ENCODE peak calls at places on chromosomes 1 and 21, in six cellular contexts. C is fibroblast of lung, E is tibial nerve, H is GM12878, Q is aorta, J is cardiac muscle cell. A is an unnamed sample.
A peak's percentile ranks its signal among the peaks of the same experiment; 100 is the strongest.

GRCh38 chr1:232766224-232766890 is 38.9 kb upstream of the MAP10 start:
- DNase-seq in J (no peak), H (no peak), C (peak; percentile 20), E (no peak), Q (no peak), A (no peak)

GRCh38 chr1:113870778-113871177 is 734 bp downstream of the PTPN22 start:
- DNase-seq in J (no peak), Q (no peak), H (no peak), C (no peak), E (no peak), A (no peak)

GRCh38 chr1:63693956-63694607 is 79.7 kb upstream of the ROR1 start:
- DNase-seq in C (peak; percentile 70), E (no peak), J (no peak), H (no peak), Q (no peak), A (no peak)

GRCh38 chr21:33023574-33024277 is 2.0 kb upstream of the OLIG2 start:
- DNase-seq in H (no peak), C (no peak), Q (no peak), J (no peak), E (no peak), A (no peak)

GRCh38 chr1:173190101-173190895 is 16.8 kb downstream of the TNFSF4 start:
- DNase-seq in H (peak; percentile 63), Q (peak; percentile 89), J (peak; percentile 69), C (peak; percentile 86), E (peak; percentile 60), A (no peak)

GRCh38 chr1:43285269-43285986 is at the start of gene C1orf210:
- DNase-seq in E (no peak), H (no peak), C (no peak), Q (peak; percentile 38), J (no peak), A (no peak)

GRCh38 chr1:214720561-214720960 is 117.6 kb downstream of the CENPF start:
- DNase-seq in C (no peak), J (no peak), Q (no peak), E (no peak), H (no peak), A (no peak)

GRCh38 chr1:108670131-108670773 is 9.4 kb upstream of the HENMT1 start:
- DNase-seq in C (no peak), J (no peak), Q (no peak), H (no peak), E (no peak), A (no peak)

GRCh38 chr1:111221633-111222286 is 5.8 kb upstream of the CHI3L2 start:
- DNase-seq in C (peak; percentile 14), H (peak; percentile 100), Q (no peak), E (no peak), J (no peak), A (no peak)

GRCh38 chr1:211697356-211697755 is 21.9 kb upstream of the NEK2 start:
- DNase-seq in J (no peak), Q (no peak), E (no peak), C (no peak), H (peak; percentile 79), A (no peak)

GRCh38 chr1:19435851-19436465 is 49.4 kb downstream of the CAPZB start:
- DNase-seq in C (no peak), Q (no peak), H (no peak), E (no peak), J (no peak), A (no peak)

GRCh38 chr1:55481634-55482033 is 266.5 kb upstream of the USP24 start:
- DNase-seq in Q (no peak), C (no peak), J (no peak), E (no peak), H (no peak), A (no peak)

GRCh38 chr21:42239973-42240372 is 21.0 kb downstream of the ABCG1 start:
- DNase-seq in J (no peak), C (no peak), Q (peak; percentile 38), H (no peak), E (no peak), A (no peak)

GRCh38 chr1:201221201-201221846 is 30.7 kb downstream of the IGFN1 start:
- DNase-seq in J (no peak), Q (no peak), H (no peak), E (no peak), C (no peak), A (no peak)

GRCh38 chr1:156063997-156064285 is 3.0 kb downstream of the RAB25 start:
- DNase-seq in Q (no peak), J (no peak), C (peak; percentile 65), H (no peak), E (no peak), A (no peak)

GRCh38 chr1:228299901-228300300 is 92.1 kb downstream of the OBSCN start:
- DNase-seq in C (no peak), E (no peak), Q (peak; percentile 29), H (no peak), J (no peak), A (no peak)

GRCh38 chr1:94324168-94324544 is 86.8 kb upstream of the ARHGAP29 start:
- DNase-seq in Q (no peak), E (no peak), C (no peak), J (no peak), H (no peak), A (no peak)

GRCh38 chr1:2154022-2154421 is 40.5 kb downstream of the FAAP20 start:
- DNase-seq in H (no peak), Q (no peak), J (no peak), E (no peak), C (no peak), A (no peak)

GRCh38 chr1:162632234-162632666 is at the start of gene DDR2:
- DNase-seq in J (no peak), Q (peak; percentile 84), C (peak; percentile 99), H (no peak), E (peak; percentile 75), A (no peak)

GRCh38 chr1:229190057-229190590 is 80.8 kb upstream of the RAB4A start:
- DNase-seq in E (no peak), J (no peak), Q (no peak), C (no peak), H (no peak), A (no peak)

GRCh38 chr1:180288894-180289293 is 58.8 kb downstream of the LHX4 start:
- DNase-seq in C (no peak), J (no peak), H (no peak), E (no peak), Q (no peak), A (no peak)

GRCh38 chr1:226308166-226308722 is 720 bp downstream of the LIN9 start:
- DNase-seq in C (no peak), H (no peak), E (no peak), J (no peak), Q (no peak), A (no peak)

GRCh38 chr1:10104844-10105243 is 72.1 kb downstream of the UBE4B start:
- DNase-seq in J (no peak), H (no peak), C (no peak), E (no peak), Q (no peak), A (no peak)
- H3K27ac ChIP-seq in J (no peak overlapping the region), H (no peak overlapping the region), C (no peak overlapping the region), E (no peak overlapping the region), Q (no peak overlapping the region), A (no peak overlapping the region)

GRCh38 chr1:81590171-81590570 is 210.6 kb upstream of the ADGRL2 start:
- DNase-seq in E (no peak), C (peak; percentile 33), Q (no peak), J (no peak), H (no peak), A (no peak)

GRCh38 chr1:81588149-81588548 is 212.6 kb upstream of the ADGRL2 start:
- DNase-seq in H (no peak), C (no peak), Q (no peak), J (no peak), E (no peak), A (no peak)

GRCh38 chr1:81596341-81596740 is 204.4 kb upstream of the ADGRL2 start:
- DNase-seq in E (no peak), Q (no peak), J (no peak), C (no peak), H (no peak), A (no peak)

GRCh38 chr1:81594211-81594610 is 206.5 kb upstream of the ADGRL2 start:
- DNase-seq in E (no peak), H (no peak), J (no peak), C (no peak), Q (no peak), A (no peak)

GRCh38 chr1:81592263-81592662 is 208.5 kb upstream of the ADGRL2 start:
- DNase-seq in H (no peak), C (peak; percentile 48), E (no peak), J (no peak), Q (no peak), A (no peak)
- H3K27ac ChIP-seq in H (no peak overlapping the region), C (no peak overlapping the region), E (no peak overlapping the region), J (no peak overlapping the region), Q (no peak overlapping the region), A (no peak overlapping the region)

GRCh38 chr21:31553926-31554325 is 105.6 kb upstream of the SOD1 start:
- DNase-seq in Q (no peak), C (no peak), H (no peak), E (no peak), J (no peak), A (no peak)

GRCh38 chr21:31555741-31556191 is 103.7 kb upstream of the SOD1 start:
- DNase-seq in H (no peak), J (no peak), E (no peak), Q (no peak), C (no peak), A (no peak)

GRCh38 chr21:31552826-31553225 is 106.7 kb upstream of the SOD1 start:
- DNase-seq in E (no peak), Q (no peak), J (no peak), H (no peak), C (no peak), A (no peak)

GRCh38 chr21:31553461-31553860 is 106.0 kb upstream of the SOD1 start:
- DNase-seq in H (no peak), J (no peak), C (no peak), Q (no peak), E (no peak), A (no peak)

DNA sequence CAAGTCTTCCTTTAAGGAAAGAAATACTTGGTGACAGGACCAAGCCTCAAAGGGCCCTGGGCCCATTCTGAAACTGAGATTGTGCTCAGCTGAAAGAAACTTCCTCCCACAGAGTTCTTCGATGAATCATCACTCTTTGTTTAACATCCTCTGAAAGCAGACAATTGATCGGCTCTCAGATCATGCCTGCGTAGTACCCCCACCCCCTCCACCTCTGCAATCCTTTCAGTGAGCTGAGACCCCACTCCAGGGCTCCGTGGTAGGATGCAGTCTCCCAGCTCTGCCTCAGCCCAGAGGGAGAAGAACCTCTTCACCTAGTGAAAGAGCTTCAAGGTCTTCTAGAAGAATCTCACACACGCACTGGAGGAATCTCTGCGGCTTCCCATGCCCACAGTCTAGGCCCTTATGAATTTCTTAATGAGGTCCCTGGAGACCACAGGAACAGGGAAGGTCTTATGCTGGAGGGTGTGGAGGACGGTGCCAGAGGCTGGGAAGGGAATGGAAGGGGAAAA is 104.9 kb upstream of the SOD1 start:
- DNase-seq in Q (no peak), H (peak; percentile 46), E (no peak), C (no peak), J (no peak), A (no peak)
- H3K27ac ChIP-seq in Q (no peak overlapping the region), H (no peak overlapping the region), E (peak overlapping the region; percentile 18), C (no peak overlapping the region), J (no peak overlapping the region), A (no peak overlapping the region)

DNA sequence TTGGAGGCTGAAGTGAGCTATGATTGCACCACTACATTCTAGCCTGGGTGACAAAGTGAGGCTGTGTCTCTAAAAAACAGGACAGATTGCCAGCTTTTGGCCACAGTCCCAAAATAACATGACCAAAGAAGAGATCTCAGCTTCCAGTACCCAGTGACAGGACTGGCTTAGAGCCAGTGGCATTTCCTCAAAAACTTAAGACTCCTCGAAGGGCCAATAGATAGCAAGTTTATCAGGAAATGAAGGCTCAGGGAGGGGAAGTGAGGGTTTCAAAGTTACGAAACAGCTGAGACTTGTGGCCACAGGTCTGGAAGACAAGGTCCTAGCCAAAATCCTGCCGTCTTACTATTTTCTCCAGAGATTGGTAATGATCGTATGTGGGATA is 6.3 kb upstream of the TMEM39B start:
- DNase-seq in Q (peak; percentile 88), J (no peak), C (peak; percentile 77), E (peak; percentile 43), H (no peak), A (no peak)
- H3K27ac ChIP-seq in Q (no peak overlapping the region), J (peak overlapping the region; percentile 71), C (no peak overlapping the region), E (peak overlapping the region; percentile 64), H (no peak overlapping the region), A (no peak overlapping the region)